ENCODE peak calls at places on chromosomes 2 and 18, in eight cellular contexts. One of them, this sample, is unnamed.

GRCh38 chr2:241558532-241559488 is at the start of gene BOK:
- DNase-seq in skeletal muscle cell: no peak
- DNase-seq in HuH-7.5: peak; percentile 90
- DNase-seq in sigmoid colon: peak; percentile 93
- DNase-seq in GM18507: no peak
- DNase-seq in K562: peak; percentile 65
- DNase-seq in fibroblast of the conjunctiva: peak; percentile 40
- DNase-seq in HuH-7: peak; percentile 88
- DNase-seq in this sample: no peak

GRCh38 chr2:232327089-232328037 is 51.2 kb upstream of the ALPP start:
- DNase-seq in skeletal muscle cell: no peak
- DNase-seq in HuH-7.5: peak; percentile 82
- DNase-seq in sigmoid colon: peak; percentile 72
- DNase-seq in GM18507: peak; percentile 56
- DNase-seq in K562: peak; percentile 63
- DNase-seq in fibroblast of the conjunctiva: peak; percentile 23
- DNase-seq in HuH-7: peak; percentile 86
- DNase-seq in this sample: peak; percentile 92

GRCh38 chr2:241063093-241063551 is 39.0 kb downstream of the MTERF4 start:
- DNase-seq in skeletal muscle cell: no peak
- DNase-seq in HuH-7.5: no peak
- DNase-seq in sigmoid colon: peak; percentile 53
- DNase-seq in GM18507: no peak
- DNase-seq in K562: no peak
- DNase-seq in fibroblast of the conjunctiva: no peak
- DNase-seq in HuH-7: no peak
- DNase-seq in this sample: no peak

GRCh38 chr2:239192975-239193374 is 207.8 kb downstream of the HDAC4 start:
- DNase-seq in skeletal muscle cell: no peak
- DNase-seq in HuH-7.5: no peak
- DNase-seq in sigmoid colon: peak; percentile 38
- DNase-seq in GM18507: no peak
- DNase-seq in K562: no peak
- DNase-seq in fibroblast of the conjunctiva: no peak
- DNase-seq in HuH-7: no peak
- DNase-seq in this sample: no peak

GRCh38 chr2:136216073-136216472 is 98.1 kb upstream of the CXCR4 start:
- DNase-seq in skeletal muscle cell: no peak
- DNase-seq in HuH-7.5: no peak
- DNase-seq in sigmoid colon: no peak
- DNase-seq in GM18507: no peak
- DNase-seq in K562: no peak
- DNase-seq in fibroblast of the conjunctiva: no peak
- DNase-seq in HuH-7: no peak
- DNase-seq in this sample: no peak

GRCh38 chr18:13136689-13137040 is 81.9 kb upstream of the LDLRAD4 start:
- DNase-seq in skeletal muscle cell: no peak
- DNase-seq in HuH-7.5: peak; percentile 86
- DNase-seq in sigmoid colon: no peak
- DNase-seq in GM18507: no peak
- DNase-seq in K562: no peak
- DNase-seq in fibroblast of the conjunctiva: no peak
- DNase-seq in HuH-7: peak; percentile 71
- DNase-seq in this sample: no peak

GRCh38 chr2:98702127-98702802 is 28.7 kb downstream of the MGAT4A start:
- DNase-seq in skeletal muscle cell: no peak
- DNase-seq in HuH-7.5: peak; percentile 66
- DNase-seq in sigmoid colon: peak; percentile 64
- DNase-seq in GM18507: no peak
- DNase-seq in K562: no peak
- DNase-seq in fibroblast of the conjunctiva: no peak
- DNase-seq in HuH-7: peak; percentile 92
- DNase-seq in this sample: no peak

GRCh38 chr18:23259701-23260661 is 124.7 kb downstream of the CABLES1 start:
- DNase-seq in skeletal muscle cell: peak; percentile 31
- DNase-seq in HuH-7.5: peak; percentile 37
- DNase-seq in sigmoid colon: peak; percentile 87
- DNase-seq in GM18507: no peak
- DNase-seq in K562: peak; percentile 78
- DNase-seq in fibroblast of the conjunctiva: peak; percentile 21
- DNase-seq in HuH-7: peak; percentile 20
- DNase-seq in this sample: no peak

GRCh38 chr18:23684515-23685197 is 4.6 kb upstream of the LAMA3 start:
- DNase-seq in skeletal muscle cell: no peak
- DNase-seq in HuH-7.5: no peak
- DNase-seq in sigmoid colon: no peak
- DNase-seq in GM18507: no peak
- DNase-seq in K562: no peak
- DNase-seq in fibroblast of the conjunctiva: no peak
- DNase-seq in HuH-7: no peak
- DNase-seq in this sample: no peak

GRCh38 chr2:23429036-23429435 is 44.1 kb downstream of the KLHL29 start:
- DNase-seq in skeletal muscle cell: no peak
- DNase-seq in HuH-7.5: no peak
- DNase-seq in sigmoid colon: no peak
- DNase-seq in GM18507: no peak
- DNase-seq in K562: no peak
- DNase-seq in fibroblast of the conjunctiva: no peak
- DNase-seq in HuH-7: no peak
- DNase-seq in this sample: no peak

GRCh38 chr18:33560686-33561370 is 17.2 kb upstream of the ASXL3 start:
- DNase-seq in skeletal muscle cell: peak; percentile 18
- DNase-seq in HuH-7.5: no peak
- DNase-seq in sigmoid colon: no peak
- DNase-seq in GM18507: no peak
- DNase-seq in K562: peak; percentile 2
- DNase-seq in fibroblast of the conjunctiva: peak; percentile 28
- DNase-seq in HuH-7: no peak
- DNase-seq in this sample: no peak

GRCh38 chr2:154048905-154049304 is 177.2 kb downstream of the GALNT13 start:
- DNase-seq in skeletal muscle cell: no peak
- DNase-seq in HuH-7.5: no peak
- DNase-seq in sigmoid colon: no peak
- DNase-seq in GM18507: no peak
- DNase-seq in K562: no peak
- DNase-seq in fibroblast of the conjunctiva: no peak
- DNase-seq in HuH-7: no peak
- DNase-seq in this sample: no peak

GRCh38 chr2:70258532-70258875 is 567 bp downstream of the PCYOX1 start:
- DNase-seq in skeletal muscle cell: peak; percentile 49
- DNase-seq in HuH-7.5: peak; percentile 51
- DNase-seq in sigmoid colon: peak; percentile 90
- DNase-seq in GM18507: no peak
- DNase-seq in K562: peak; percentile 60
- DNase-seq in fibroblast of the conjunctiva: peak; percentile 54
- DNase-seq in HuH-7: peak; percentile 51
- DNase-seq in this sample: peak; percentile 65

GRCh38 chr2:8796878-8797550 is 40.4 kb downstream of the KIDINS220 start:
- DNase-seq in skeletal muscle cell: no peak
- DNase-seq in HuH-7.5: no peak
- DNase-seq in sigmoid colon: no peak
- DNase-seq in GM18507: no peak
- DNase-seq in K562: no peak
- DNase-seq in fibroblast of the conjunctiva: no peak
- DNase-seq in HuH-7: no peak
- DNase-seq in this sample: no peak

GRCh38 chr2:134681201-134681600 is 37.6 kb downstream of the TMEM163 start:
- DNase-seq in skeletal muscle cell: no peak
- DNase-seq in HuH-7.5: no peak
- DNase-seq in sigmoid colon: no peak
- DNase-seq in GM18507: no peak
- DNase-seq in K562: no peak
- DNase-seq in fibroblast of the conjunctiva: no peak
- DNase-seq in HuH-7: no peak
- DNase-seq in this sample: no peak

GRCh38 chr2:120239488-120240287 is 13.0 kb upstream of the RALB start:
- DNase-seq in skeletal muscle cell: peak; percentile 35
- DNase-seq in HuH-7.5: no peak
- DNase-seq in sigmoid colon: no peak
- DNase-seq in GM18507: no peak
- DNase-seq in K562: no peak
- DNase-seq in fibroblast of the conjunctiva: peak; percentile 68
- DNase-seq in HuH-7: no peak
- DNase-seq in this sample: no peak

GRCh38 chr2:95667480-95667879 is 75.7 kb downstream of the TRIM43 start:
- DNase-seq in skeletal muscle cell: no peak
- DNase-seq in HuH-7.5: no peak
- DNase-seq in sigmoid colon: no peak
- DNase-seq in GM18507: no peak
- DNase-seq in K562: no peak
- DNase-seq in fibroblast of the conjunctiva: no peak
- DNase-seq in HuH-7: no peak
- DNase-seq in this sample: no peak

GRCh38 chr2:237931205-237931721 is 35.6 kb upstream of the UBE2F start:
- DNase-seq in skeletal muscle cell: peak; percentile 8
- DNase-seq in HuH-7.5: no peak
- DNase-seq in sigmoid colon: no peak
- DNase-seq in GM18507: no peak
- DNase-seq in K562: no peak
- DNase-seq in fibroblast of the conjunctiva: peak; percentile 63
- DNase-seq in HuH-7: no peak
- DNase-seq in this sample: no peak

GRCh38 chr2:82143343-82143742 is 1838.8 kb upstream of the LRRTM1 start:
- DNase-seq in skeletal muscle cell: no peak
- DNase-seq in HuH-7.5: no peak
- DNase-seq in sigmoid colon: no peak
- DNase-seq in GM18507: no peak
- DNase-seq in K562: no peak
- DNase-seq in fibroblast of the conjunctiva: no peak
- DNase-seq in HuH-7: no peak
- DNase-seq in this sample: no peak

GRCh38 chr18:65788373-65788772 is 37.6 kb downstream of the CDH7 start:
- DNase-seq in skeletal muscle cell: no peak
- DNase-seq in HuH-7.5: no peak
- DNase-seq in sigmoid colon: no peak
- DNase-seq in GM18507: no peak
- DNase-seq in K562: peak; percentile 1
- DNase-seq in fibroblast of the conjunctiva: no peak
- DNase-seq in HuH-7: peak; percentile 1
- DNase-seq in this sample: no peak

GRCh38 chr2:203815541-203815898 is 52.1 kb upstream of the CTLA4 start:
- DNase-seq in skeletal muscle cell: no peak
- DNase-seq in HuH-7.5: no peak
- DNase-seq in sigmoid colon: no peak
- DNase-seq in GM18507: no peak
- DNase-seq in K562: no peak
- DNase-seq in fibroblast of the conjunctiva: no peak
- DNase-seq in HuH-7: no peak
- DNase-seq in this sample: no peak

GRCh38 chr2:223853425-223853837 is 16.0 kb upstream of the AP1S3 start:
- DNase-seq in skeletal muscle cell: no peak
- DNase-seq in HuH-7.5: no peak
- DNase-seq in sigmoid colon: no peak
- DNase-seq in GM18507: no peak
- DNase-seq in K562: no peak
- DNase-seq in fibroblast of the conjunctiva: no peak
- DNase-seq in HuH-7: no peak
- DNase-seq in this sample: no peak

GRCh38 chr2:44927979-44928659 is 13.4 kb upstream of the SIX3 start:
- DNase-seq in skeletal muscle cell: no peak
- DNase-seq in HuH-7.5: no peak
- DNase-seq in sigmoid colon: no peak
- DNase-seq in GM18507: no peak
- DNase-seq in K562: no peak
- DNase-seq in fibroblast of the conjunctiva: no peak
- DNase-seq in HuH-7: no peak
- DNase-seq in this sample: no peak

GRCh38 chr2:65062843-65063242 is 6.6 kb downstream of the CEP68 start:
- DNase-seq in skeletal muscle cell: peak; percentile 52
- DNase-seq in HuH-7.5: no peak
- DNase-seq in sigmoid colon: no peak
- DNase-seq in GM18507: no peak
- DNase-seq in K562: peak; percentile 78
- DNase-seq in fibroblast of the conjunctiva: no peak
- DNase-seq in HuH-7: no peak
- DNase-seq in this sample: no peak

GRCh38 chr2:154462634-154463033 is 235.9 kb upstream of the KCNJ3 start:
- DNase-seq in skeletal muscle cell: no peak
- DNase-seq in HuH-7.5: no peak
- DNase-seq in sigmoid colon: no peak
- DNase-seq in GM18507: no peak
- DNase-seq in K562: no peak
- DNase-seq in fibroblast of the conjunctiva: no peak
- DNase-seq in HuH-7: no peak
- DNase-seq in this sample: no peak

GRCh38 chr2:133324150-133324561 is 244.1 kb downstream of the NCKAP5 start:
- DNase-seq in skeletal muscle cell: peak; percentile 72
- DNase-seq in HuH-7.5: no peak
- DNase-seq in sigmoid colon: no peak
- DNase-seq in GM18507: no peak
- DNase-seq in K562: no peak
- DNase-seq in fibroblast of the conjunctiva: no peak
- DNase-seq in HuH-7: no peak
- DNase-seq in this sample: no peak

GRCh38 chr2:154827286-154827685 is 128.8 kb downstream of the KCNJ3 start:
- DNase-seq in skeletal muscle cell: no peak
- DNase-seq in HuH-7.5: no peak
- DNase-seq in sigmoid colon: no peak
- DNase-seq in GM18507: no peak
- DNase-seq in K562: no peak
- DNase-seq in fibroblast of the conjunctiva: no peak
- DNase-seq in HuH-7: no peak
- DNase-seq in this sample: no peak

GRCh38 chr2:111659361-111660281 is 224.4 kb downstream of the ANAPC1 start:
- DNase-seq in skeletal muscle cell: peak; percentile 67
- DNase-seq in HuH-7.5: peak; percentile 71
- DNase-seq in sigmoid colon: peak; percentile 88
- DNase-seq in GM18507: no peak
- DNase-seq in K562: peak; percentile 26
- DNase-seq in fibroblast of the conjunctiva: peak; percentile 90
- DNase-seq in HuH-7: peak; percentile 63
- DNase-seq in this sample: no peak

GRCh38 chr2:65329551-65329950 is 101.9 kb downstream of the ACTR2 start:
- DNase-seq in skeletal muscle cell: no peak
- DNase-seq in HuH-7.5: no peak
- DNase-seq in sigmoid colon: no peak
- DNase-seq in GM18507: no peak
- DNase-seq in K562: no peak
- DNase-seq in fibroblast of the conjunctiva: no peak
- DNase-seq in HuH-7: no peak
- DNase-seq in this sample: no peak

GRCh38 chr2:98269274-98269673 is 77.0 kb upstream of the CNGA3 start:
- DNase-seq in skeletal muscle cell: no peak
- DNase-seq in HuH-7.5: peak; percentile 54
- DNase-seq in sigmoid colon: no peak
- DNase-seq in GM18507: no peak
- DNase-seq in K562: peak; percentile 33
- DNase-seq in fibroblast of the conjunctiva: peak; percentile 62
- DNase-seq in HuH-7: peak; percentile 67
- DNase-seq in this sample: no peak

GRCh38 chr2:238439093-238439849 is 12.5 kb downstream of the ASB1 start:
- DNase-seq in skeletal muscle cell: peak; percentile 86
- DNase-seq in HuH-7.5: no peak
- DNase-seq in sigmoid colon: no peak
- DNase-seq in GM18507: no peak
- DNase-seq in K562: no peak
- DNase-seq in fibroblast of the conjunctiva: peak; percentile 83
- DNase-seq in HuH-7: no peak
- DNase-seq in this sample: peak; percentile 82

GRCh38 chr2:99600929-99601680 is 111.3 kb upstream of the REV1 start:
- DNase-seq in skeletal muscle cell: no peak
- DNase-seq in HuH-7.5: no peak
- DNase-seq in sigmoid colon: no peak
- DNase-seq in GM18507: no peak
- DNase-seq in K562: no peak
- DNase-seq in fibroblast of the conjunctiva: no peak
- DNase-seq in HuH-7: no peak
- DNase-seq in this sample: no peak

GRCh38 chr2:64204006-64204632 is 59.9 kb upstream of the PELI1 start:
- DNase-seq in skeletal muscle cell: no peak
- DNase-seq in HuH-7.5: no peak
- DNase-seq in sigmoid colon: peak; percentile 73
- DNase-seq in GM18507: peak; percentile 49
- DNase-seq in K562: no peak
- DNase-seq in fibroblast of the conjunctiva: no peak
- DNase-seq in HuH-7: no peak
- DNase-seq in this sample: peak; percentile 78

GRCh38 chr2:106956879-106957278 is 70.9 kb upstream of the ST6GAL2 start:
- DNase-seq in skeletal muscle cell: peak; percentile 95
- DNase-seq in HuH-7.5: no peak
- DNase-seq in sigmoid colon: no peak
- DNase-seq in GM18507: no peak
- DNase-seq in K562: no peak
- DNase-seq in fibroblast of the conjunctiva: peak; percentile 94
- DNase-seq in HuH-7: no peak
- DNase-seq in this sample: no peak

This sample was measured in activated effector memory CD4-positive, alpha-beta T cell treated with anti-CD3 and anti-CD28 coated beads, Interleukin-2, amount 50 U/mL, for 16 hours.